ENCODE peak calls at places on chromosomes 6 and 20, in six cellular contexts. B is effector memory CD4-positive, alpha-beta T cell; S is NCI-H446 treated with DMSO at 0.1 percent for 48 hours; P is bronchial epithelial cell; Z is stimulated activated naive B cell treated with anti-CD40 and anti-IgM and Interleukin-4, amounts not matched to agents 10 μg/mL and 1 μg/mL and 100 μg/mL, for 72 hours; C is activated naive CD4-positive, alpha-beta T cell. U is an unnamed sample.

GRCh38 chr6:168737481-168737880 is 296.5 kb downstream of the SMOC2 start:
- DNase-seq in B (no peak), S (no peak), P (peak), Z (no peak), C (no peak), U (no peak)

GRCh38 chr6:52361347-52361944 is 505 bp upstream of the PAQR8 start:
- DNase-seq in B (peak), S (no peak), P (no peak), Z (no peak), C (no peak), U (no peak)

GRCh38 chr6:68400396-68400795 is 234.7 kb upstream of the ADGRB3 start:
- DNase-seq in B (no peak), S (no peak), P (no peak), Z (no peak), C (no peak), U (no peak)

GRCh38 chr6:4352731-4353130 is 217.4 kb upstream of the ECI2 start:
- DNase-seq in B (no peak), S (no peak), P (no peak), Z (no peak), C (no peak), U (peak)

GRCh38 chr6:126118058-126118759 is 131.9 kb downstream of the TRMT11 start:
- DNase-seq in B (no peak), S (no peak), P (no peak), Z (no peak), C (no peak), U (no peak)

GRCh38 chr6:149862901-149863595 is 1.1 kb downstream of the LRP11 start:
- DNase-seq in B (no peak), S (peak), P (peak), Z (peak), C (no peak), U (peak)

GRCh38 chr6:99254616-99255550 is 94.6 kb downstream of the FAXC start:
- DNase-seq in B (no peak), S (no peak), P (no peak), Z (no peak), C (no peak), U (no peak)

GRCh38 chr20:37442547-37442946 is 78.5 kb upstream of the NNAT start:
- DNase-seq in B (no peak), S (no peak), P (no peak), Z (no peak), C (no peak), U (no peak)

GRCh38 chr6:46276571-46277142 is 105.9 kb upstream of the ENPP5 start:
- DNase-seq in B (no peak), S (no peak), P (no peak), Z (no peak), C (no peak), U (no peak)

GRCh38 chr6:132392792-132393191 is 8.5 kb downstream of the MOXD1 start:
- DNase-seq in B (no peak), S (no peak), P (peak), Z (no peak), C (no peak), U (no peak)

GRCh38 chr6:17907467-17908229 is 79.8 kb downstream of the KIF13A start:
- DNase-seq in B (no peak), S (peak), P (peak), Z (peak), C (no peak), U (peak)

GRCh38 chr6:3316363-3316762 is 57.6 kb downstream of the PSMG4 start:
- DNase-seq in B (no peak), S (no peak), P (no peak), Z (no peak), C (no peak), U (peak)

GRCh38 chr20:32522775-32523612 is 62.1 kb downstream of the NOL4L start:
- DNase-seq in B (no peak), S (no peak), P (peak), Z (no peak), C (no peak), U (no peak)

GRCh38 chr6:43355862-43356590 is 13.4 kb downstream of the ZNF318 start:
- DNase-seq in B (no peak), S (no peak), P (peak), Z (no peak), C (no peak), U (no peak)

GRCh38 chr6:112044856-112045255 is 9.0 kb upstream of the CCN6 start:
- DNase-seq in B (no peak), S (no peak), P (peak), Z (no peak), C (no peak), U (no peak)

GRCh38 chr6:52363222-52363867 is 1.4 kb downstream of the PAQR8 start:
- DNase-seq in B (no peak), S (no peak), P (no peak), Z (no peak), C (no peak), U (peak)

GRCh38 chr20:51542033-51542893 is at the start of gene NFATC2:
- DNase-seq in B (peak), S (no peak), P (no peak), Z (peak), C (peak), U (peak)

GRCh38 chr6:79630883-79631799 is at the start of gene SH3BGRL2:
- DNase-seq in B (no peak), S (peak), P (peak), Z (no peak), C (no peak), U (peak)

GRCh38 chr6:150263765-150264415 is 104.9 kb upstream of the IYD start:
- DNase-seq in B (no peak), S (no peak), P (no peak), Z (no peak), C (no peak), U (no peak)

GRCh38 chr6:10412948-10413849 is 1.7 kb downstream of the TFAP2A start:
- DNase-seq in B (no peak), S (no peak), P (peak), Z (no peak), C (no peak), U (no peak)

GRCh38 chr20:46286380-46286779 is 21.9 kb downstream of the CDH22 start:
- DNase-seq in B (no peak), S (no peak), P (no peak), Z (no peak), C (no peak), U (no peak)

GRCh38 chr6:9204171-9204570 is 768.8 kb upstream of the SLC35B3 start:
- DNase-seq in B (no peak), S (no peak), P (peak), Z (no peak), C (no peak), U (no peak)

GRCh38 chr6:121319112-121319553 is 15.1 kb downstream of the TBC1D32 start:
- DNase-seq in B (no peak), S (no peak), P (peak), Z (no peak), C (no peak), U (no peak)

GRCh38 chr6:163962627-163963117 is 548.2 kb downstream of the QKI start:
- DNase-seq in B (no peak), S (no peak), P (no peak), Z (no peak), C (no peak), U (no peak)

GRCh38 chr20:46826343-46826984 is 68.2 kb upstream of the EYA2 start:
- DNase-seq in B (no peak), S (no peak), P (peak), Z (no peak), C (no peak), U (no peak)

GRCh38 chr20:38219006-38219950 is 41.3 kb downstream of the KIAA1755 start:
- DNase-seq in B (no peak), S (no peak), P (no peak), Z (no peak), C (no peak), U (no peak)

GRCh38 chr6:6968357-6968730 is 139.4 kb upstream of the RREB1 start:
- DNase-seq in B (no peak), S (no peak), P (no peak), Z (no peak), C (no peak), U (no peak)

GRCh38 chr20:62555642-62556420 is 80.0 kb upstream of the GATA5 start:
- DNase-seq in B (no peak), S (no peak), P (no peak), Z (no peak), C (no peak), U (peak)

GRCh38 chr6:166955865-166956443 is 396 bp downstream of the RNASET2 start:
- DNase-seq in B (no peak), S (no peak), P (peak), Z (no peak), C (no peak), U (no peak)

GRCh38 chr20:25220810-25221591 is 25.5 kb downstream of the ENTPD6 start:
- DNase-seq in B (no peak), S (no peak), P (no peak), Z (no peak), C (no peak), U (peak)

GRCh38 chr6:126002755-126003390 is 16.5 kb downstream of the TRMT11 start:
- DNase-seq in B (no peak), S (no peak), P (no peak), Z (no peak), C (no peak), U (no peak)

GRCh38 chr6:100962466-100962865 is 81.3 kb upstream of the ASCC3 start:
- DNase-seq in B (no peak), S (no peak), P (no peak), Z (no peak), C (no peak), U (no peak)

GRCh38 chr6:46949662-46950280 is 28.0 kb upstream of the ADGRF5 start:
- DNase-seq in B (no peak), S (no peak), P (no peak), Z (no peak), C (no peak), U (no peak)

U was measured in left lobe of liver.